ENCODE peak calls at places on chromosomes 1 and 21, in six cellular contexts. N, L, R, D, C and M are unnamed samples.

GRCh38 chr1:173453982-173454381 is 23.2 kb upstream of the PRDX6 start:
- DNase-seq in N (no peak), L (no peak), R (no peak), D (no peak), C (no peak), M (no peak)

GRCh38 chr1:39409055-39409816 is 82.2 kb upstream of the BMP8A start:
- DNase-seq in N (peak; percentile 82), L (peak; percentile 72), R (no peak), D (peak; percentile 43), C (peak; percentile 34), M (no peak)

GRCh38 chr1:159005676-159006075 is 4.0 kb upstream of the IFI16 start:
- DNase-seq in N (peak; percentile 53), L (no peak), R (no peak), D (no peak), C (no peak), M (no peak)

GRCh38 chr21:41170442-41170841 is 2.5 kb downstream of the BACE2 start:
- DNase-seq in N (peak; percentile 74), L (peak; percentile 29), R (no peak), D (peak; percentile 66), C (peak; percentile 62), M (peak; percentile 5)

GRCh38 chr1:225428879-225429455 is 1.1 kb upstream of the LBR start:
- DNase-seq in N (no peak), L (no peak), R (no peak), D (no peak), C (no peak), M (no peak)

GRCh38 chr1:145751491-145752021 is 32.3 kb downstream of the CD160 start:
- DNase-seq in N (no peak), L (no peak), R (no peak), D (no peak), C (no peak), M (no peak)

GRCh38 chr1:26237230-26237966 is 3.4 kb downstream of the CEP85 start:
- DNase-seq in N (no peak), L (no peak), R (no peak), D (no peak), C (no peak), M (no peak)

GRCh38 chr1:30008372-30008997 is 714.9 kb downstream of the MATN1 start:
- DNase-seq in N (no peak), L (no peak), R (peak; percentile 86), D (no peak), C (no peak), M (no peak)

GRCh38 chr1:60425528-60425927 is 352.0 kb upstream of the C1orf87 start:
- DNase-seq in N (peak; percentile 78), L (peak; percentile 30), R (no peak), D (no peak), C (no peak), M (no peak)

GRCh38 chr1:201608635-201609395 is 69.9 kb downstream of the NAV1 start:
- DNase-seq in N (no peak), L (no peak), R (no peak), D (no peak), C (no peak), M (no peak)

GRCh38 chr1:168570652-168571051 is 5.8 kb upstream of the XCL1 start:
- DNase-seq in N (peak; percentile 42), L (no peak), R (no peak), D (no peak), C (no peak), M (no peak)

GRCh38 chr1:208146650-208147049 is 97.5 kb downstream of the PLXNA2 start:
- DNase-seq in N (no peak), L (no peak), R (no peak), D (no peak), C (no peak), M (no peak)

GRCh38 chr1:194830387-194830786 is 1644.0 kb upstream of the B3GALT2 start:
- DNase-seq in N (no peak), L (no peak), R (no peak), D (no peak), C (no peak), M (no peak)

GRCh38 chr1:111219466-111220286 is 7.8 kb upstream of the CHI3L2 start:
- DNase-seq in N (no peak), L (no peak), R (no peak), D (no peak), C (peak; percentile 41), M (peak; percentile 63)

GRCh38 chr1:198125995-198126758 is 30.6 kb upstream of the NEK7 start:
- DNase-seq in N (no peak), L (peak; percentile 25), R (no peak), D (no peak), C (no peak), M (no peak)

GRCh38 chr1:76381450-76382108 is 307.0 kb downstream of the ST6GALNAC3 start:
- DNase-seq in N (peak; percentile 14), L (no peak), R (no peak), D (no peak), C (no peak), M (no peak)

GRCh38 chr1:205172729-205173366 is 38.7 kb downstream of the DSTYK start:
- DNase-seq in N (no peak), L (peak; percentile 6), R (no peak), D (no peak), C (no peak), M (no peak)

GRCh38 chr21:46554431-46555224 is 50.3 kb downstream of the S100B start:
- DNase-seq in N (no peak), L (no peak), R (peak; percentile 24), D (peak; percentile 25), C (no peak), M (no peak)

GRCh38 chr1:29259802-29260441 is 23.6 kb downstream of the PTPRU start:
- DNase-seq in N (peak; percentile 84), L (no peak), R (no peak), D (peak; percentile 44), C (peak; percentile 59), M (no peak)

GRCh38 chr1:115107501-115108260 is 18.4 kb upstream of the TSPAN2 start:
- DNase-seq in N (no peak), L (no peak), R (no peak), D (no peak), C (no peak), M (peak; percentile 86)

GRCh38 chr1:199978408-199978940 is 49.0 kb upstream of the NR5A2 start:
- DNase-seq in N (no peak), L (no peak), R (no peak), D (no peak), C (no peak), M (no peak)

GRCh38 chr1:153612755-153613331 is at the start of gene S100A16:
- DNase-seq in N (peak; percentile 68), L (no peak), R (no peak), D (peak; percentile 89), C (peak; percentile 91), M (no peak)

GRCh38 chr1:15951341-15952153 is 24.4 kb downstream of the ZBTB17 start:
- DNase-seq in N (peak; percentile 29), L (no peak), R (no peak), D (no peak), C (no peak), M (peak; percentile 28)

GRCh38 chr1:111030590-111030989 is 66.9 kb upstream of the LRIF1 start:
- DNase-seq in N (peak; percentile 87), L (peak; percentile 65), R (no peak), D (peak; percentile 58), C (peak; percentile 48), M (peak; percentile 11)

GRCh38 chr1:34590211-34590623 is 164.6 kb upstream of the GJB5 start:
- DNase-seq in N (peak; percentile 54), L (peak; percentile 9), R (no peak), D (no peak), C (no peak), M (no peak)

GRCh38 chr1:53371121-53371666 is 43.3 kb upstream of the LRP8 start:
- DNase-seq in N (peak; percentile 21), L (no peak), R (peak; percentile 85), D (peak; percentile 20), C (no peak), M (no peak)

GRCh38 chr1:38052750-38053415 is 6.3 kb upstream of the POU3F1 start:
- DNase-seq in N (peak; percentile 83), L (no peak), R (no peak), D (no peak), C (no peak), M (no peak)

GRCh38 chr1:4612991-4613390 is 41.4 kb upstream of the AJAP1 start:
- DNase-seq in N (no peak), L (no peak), R (no peak), D (no peak), C (no peak), M (no peak)

DNA sequence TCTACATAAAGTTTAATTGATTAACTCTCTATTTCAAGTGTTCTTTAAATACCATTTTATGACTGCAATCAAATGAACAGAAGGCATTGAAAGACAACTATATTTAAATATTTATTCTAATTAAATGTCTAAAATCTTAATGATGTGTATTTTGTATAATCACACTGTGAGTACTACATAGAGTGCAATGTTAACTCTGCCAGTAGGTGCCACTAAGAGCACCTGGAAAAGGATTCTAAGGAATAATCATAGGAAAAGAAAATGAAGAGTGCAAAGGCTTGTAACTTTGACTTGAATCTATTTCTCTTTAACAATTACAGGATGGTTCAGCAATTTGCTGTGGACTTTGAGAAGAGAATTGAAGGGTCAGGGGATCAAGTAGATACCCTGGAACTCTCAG is 200.4 kb downstream of the DNM3 start:
- DNase-seq in N (no peak), L (no peak), R (no peak), D (no peak), C (no peak), M (no peak)
- TF ChIP-seq CTCF in N (peak; percentile 59), L (peak; percentile 27), R (peak; percentile 47), D (peak; percentile 32), C (peak; percentile 40), M (no peak)

GRCh38 chr1:63975447-63975846 is 201.6 kb downstream of the ROR1 start:
- DNase-seq in N (no peak), L (no peak), R (no peak), D (no peak), C (no peak), M (no peak)
- H3K27ac ChIP-seq in N (no peak overlapping the region), L (no peak overlapping the region), R (no peak overlapping the region), D (no peak overlapping the region), C (no peak overlapping the region), M (no peak overlapping the region)

DNA sequence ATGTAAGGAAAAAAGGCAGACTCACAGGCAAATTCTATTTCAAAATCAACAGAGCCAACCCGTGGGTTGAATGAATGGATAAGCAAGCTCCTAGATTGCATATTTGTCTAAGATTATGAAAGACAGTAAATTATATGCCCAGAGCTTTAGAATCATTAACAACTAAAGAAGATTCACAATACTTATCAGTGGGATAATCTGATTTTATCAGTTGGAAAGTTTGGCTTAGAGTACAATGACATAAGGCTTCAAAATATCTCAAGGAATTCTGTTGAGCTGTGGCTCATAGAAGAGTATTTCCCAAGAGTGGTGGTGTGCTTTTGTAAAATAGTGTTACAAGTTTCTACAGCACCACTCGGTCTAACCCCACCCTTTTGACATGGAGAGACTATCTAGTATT is 85.5 kb downstream of the ADAMTS1 start:
- DNase-seq in N (no peak), L (no peak), R (no peak), D (no peak), C (no peak), M (no peak)
- TF ChIP-seq POLR2AphosphoS5 in N (no peak), L (no peak), R (no peak), D (no peak), C (no peak), M (no peak)

DNA sequence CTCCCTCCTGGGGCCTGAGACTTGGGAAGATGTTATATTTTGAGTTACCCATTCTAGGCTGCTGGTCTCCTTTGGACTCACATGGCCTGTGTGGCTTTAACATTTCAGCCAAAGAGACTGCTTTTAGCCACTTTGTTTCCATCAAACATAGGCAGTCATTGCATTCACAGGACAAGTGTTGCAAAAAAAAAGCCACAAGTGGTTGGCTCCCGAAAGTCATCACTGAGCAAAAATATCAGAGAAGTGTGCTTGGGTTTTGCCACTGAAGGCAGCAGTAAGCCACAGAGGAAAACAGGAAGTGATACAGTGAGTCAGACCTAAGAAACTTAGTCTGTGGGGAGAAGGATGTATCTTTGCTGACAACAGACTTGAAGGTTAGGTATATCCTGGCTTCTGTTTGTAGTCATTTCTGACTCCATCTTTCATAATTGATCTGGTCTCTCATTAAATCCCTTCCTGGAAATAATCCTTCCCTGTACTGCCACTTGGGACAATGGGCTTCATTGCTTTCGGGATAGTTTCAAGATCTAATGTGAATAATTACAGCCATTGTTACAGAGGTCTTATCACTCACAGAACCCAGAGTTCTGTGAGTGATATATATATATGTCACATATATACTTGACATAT is 80.9 kb downstream of the COLGALT2 start:
- DNase-seq in N (no peak), L (no peak), R (no peak), D (no peak), C (peak; percentile 30), M (peak; percentile 57)
- TF ChIP-seq CTCF in N (peak; percentile 9), L (no peak), R (no peak), D (no peak), C (no peak), M (peak; percentile 4)